ENCODE peak calls at places on chromosomes 1 and 21, in six cellular contexts. T is T-helper 2 cell, R is NCI-H1105, U is adipocyte, E is activated T-cell treated with anti-CD3 and anti-CD28 coated beads for 1 hour, A is myocyte. B is an unnamed sample.

GRCh38 chr1:199113265-199113869 is 474.5 kb downstream of the PTPRC start:
- DNase-seq in E (peak), A (peak), R (peak), T (peak), U (peak), B (peak)

GRCh38 chr1:87154351-87154750 is 174.3 kb upstream of the LMO4 start:
- DNase-seq in A (peak), U (no peak), E (no peak), T (no peak), R (peak), B (no peak)

GRCh38 chr1:193408782-193409293 is 222.4 kb upstream of the B3GALT2 start:
- DNase-seq in E (no peak), R (no peak), T (no peak), A (peak), U (peak), B (no peak)

GRCh38 chr1:162676087-162676486 is 43.8 kb downstream of the DDR2 start:
- DNase-seq in T (no peak), R (no peak), A (peak), U (peak), E (no peak), B (no peak)

GRCh38 chr1:194476351-194476750 is 1289.9 kb upstream of the B3GALT2 start:
- DNase-seq in A (no peak), U (no peak), E (no peak), T (no peak), R (no peak), B (no peak)

GRCh38 chr1:26949926-26950319 is 10.3 kb downstream of the KDF1 start:
- DNase-seq in A (no peak), E (no peak), R (no peak), T (no peak), U (no peak), B (no peak)

GRCh38 chr1:9181990-9182783 is 52.4 kb upstream of the H6PD start:
- DNase-seq in A (peak), E (no peak), U (peak), T (no peak), R (peak), B (no peak)

GRCh38 chr1:1162597-1163537 is 10.8 kb upstream of the TTLL10 start:
- DNase-seq in R (peak), U (no peak), E (no peak), A (no peak), T (no peak), B (no peak)

GRCh38 chr21:43190544-43191340 is 21.9 kb downstream of the CRYAA start:
- DNase-seq in U (no peak), A (no peak), R (no peak), E (no peak), T (no peak), B (no peak)

GRCh38 chr1:35847935-35848565 is 35.0 kb upstream of the AGO1 start:
- DNase-seq in A (no peak), R (no peak), E (no peak), T (no peak), U (no peak), B (no peak)

GRCh38 chr1:209456878-209457277 is 126.6 kb upstream of the CAMK1G start:
- DNase-seq in A (peak), U (no peak), E (no peak), R (no peak), T (no peak), B (no peak)

GRCh38 chr1:222306011-222306410 is 241.9 kb downstream of the HHIPL2 start:
- DNase-seq in T (no peak), R (no peak), U (no peak), A (no peak), E (no peak), B (no peak)

GRCh38 chr1:38274974-38275373 is 228.4 kb upstream of the POU3F1 start:
- DNase-seq in E (no peak), R (no peak), U (no peak), T (no peak), A (no peak), B (no peak)

GRCh38 chr1:203996126-203996525 is 76.8 kb upstream of the SOX13 start:
- DNase-seq in A (no peak), U (peak), R (no peak), E (no peak), T (no peak), B (no peak)

GRCh38 chr1:201376464-201377374 is 761 bp downstream of the TNNT2 start:
- DNase-seq in R (no peak), T (no peak), A (peak), U (peak), E (no peak), B (no peak)

GRCh38 chr1:75134939-75135828 is 996 bp downstream of the LHX8 start:
- DNase-seq in T (no peak), A (no peak), E (no peak), R (peak), U (peak), B (no peak)

B was measured in activated T-helper 9 cell treated with anti-CD3 and anti-CD28 coated beads, Interleukin-2, amount 50 U/mL, for 16 hours.